ENCODE peak calls at places on chromosomes 16 and 17, in ten cellular contexts. One of them, this sample, is unnamed.

GRCh38 chr16:87586201-87586782 is 16.0 kb upstream of the JPH3 start:
- DNase-seq in nephron progenitor cell: no peak
- DNase-seq in endothelial cell: no peak
- DNase-seq in PC-3: peak; percentile 53
- DNase-seq in natural killer cell: no peak
- DNase-seq in PC-9: no peak
- DNase-seq in WTC11: no peak
- DNase-seq in A549: no peak
- DNase-seq in tibial artery: no peak
- DNase-seq in B cell: no peak
- DNase-seq in this sample: no peak

GRCh38 chr17:40071720-40072480 is 9.1 kb downstream of the THRA start:
- DNase-seq in nephron progenitor cell: no peak
- DNase-seq in endothelial cell: no peak
- DNase-seq in PC-3: no peak
- DNase-seq in natural killer cell: no peak
- DNase-seq in PC-9: peak; percentile 70
- DNase-seq in WTC11: no peak
- DNase-seq in A549: peak; percentile 91
- DNase-seq in tibial artery: peak; percentile 94
- DNase-seq in B cell: no peak
- DNase-seq in this sample: no peak

GRCh38 chr17:57935833-57936807 is 19.1 kb downstream of the CUEDC1 start:
- DNase-seq in nephron progenitor cell: peak; percentile 43
- DNase-seq in endothelial cell: peak; percentile 19
- DNase-seq in PC-3: peak; percentile 44
- DNase-seq in natural killer cell: no peak
- DNase-seq in PC-9: peak; percentile 58
- DNase-seq in WTC11: no peak
- DNase-seq in A549: no peak
- DNase-seq in tibial artery: peak; percentile 57
- DNase-seq in B cell: no peak
- DNase-seq in this sample: no peak

GRCh38 chr17:35645923-35646322 is 58.8 kb downstream of the AP2B1 start:
- DNase-seq in nephron progenitor cell: no peak
- DNase-seq in endothelial cell: no peak
- DNase-seq in PC-3: no peak
- DNase-seq in natural killer cell: no peak
- DNase-seq in PC-9: no peak
- DNase-seq in WTC11: no peak
- DNase-seq in A549: no peak
- DNase-seq in tibial artery: no peak
- DNase-seq in B cell: no peak
- DNase-seq in this sample: no peak

GRCh38 chr16:8854298-8854948 is 14.4 kb downstream of the CARHSP1 start:
- DNase-seq in nephron progenitor cell: no peak
- DNase-seq in endothelial cell: no peak
- DNase-seq in PC-3: no peak
- DNase-seq in natural killer cell: no peak
- DNase-seq in PC-9: no peak
- DNase-seq in WTC11: no peak
- DNase-seq in A549: no peak
- DNase-seq in tibial artery: peak; percentile 7
- DNase-seq in B cell: no peak
- DNase-seq in this sample: no peak

GRCh38 chr16:56273615-56274014 is 82.3 kb downstream of the GNAO1 start:
- DNase-seq in nephron progenitor cell: no peak
- DNase-seq in endothelial cell: no peak
- DNase-seq in PC-3: no peak
- DNase-seq in natural killer cell: no peak
- DNase-seq in PC-9: no peak
- DNase-seq in WTC11: no peak
- DNase-seq in A549: no peak
- DNase-seq in tibial artery: no peak
- DNase-seq in B cell: no peak
- DNase-seq in this sample: no peak

GRCh38 chr16:21683184-21683583 is 19.4 kb downstream of the OTOA start:
- DNase-seq in nephron progenitor cell: no peak
- DNase-seq in endothelial cell: no peak
- DNase-seq in PC-3: no peak
- DNase-seq in natural killer cell: no peak
- DNase-seq in PC-9: no peak
- DNase-seq in WTC11: no peak
- DNase-seq in A549: no peak
- DNase-seq in tibial artery: no peak
- DNase-seq in B cell: no peak
- DNase-seq in this sample: no peak

GRCh38 chr17:45437461-45438283 is 5.0 kb upstream of the ARHGAP27 start:
- DNase-seq in nephron progenitor cell: no peak
- DNase-seq in endothelial cell: no peak
- DNase-seq in PC-3: no peak
- DNase-seq in natural killer cell: no peak
- DNase-seq in PC-9: no peak
- DNase-seq in WTC11: no peak
- DNase-seq in A549: no peak
- DNase-seq in tibial artery: no peak
- DNase-seq in B cell: no peak
- DNase-seq in this sample: no peak

GRCh38 chr16:58125781-58126335 is 3.3 kb downstream of the CFAP20 start:
- DNase-seq in nephron progenitor cell: no peak
- DNase-seq in endothelial cell: no peak
- DNase-seq in PC-3: no peak
- DNase-seq in natural killer cell: no peak
- DNase-seq in PC-9: no peak
- DNase-seq in WTC11: no peak
- DNase-seq in A549: no peak
- DNase-seq in tibial artery: no peak
- DNase-seq in B cell: no peak
- DNase-seq in this sample: no peak

GRCh38 chr16:66878067-66878466 is 2.2 kb upstream of the PDP2 start:
- DNase-seq in nephron progenitor cell: no peak
- DNase-seq in endothelial cell: no peak
- DNase-seq in PC-3: no peak
- DNase-seq in natural killer cell: no peak
- DNase-seq in PC-9: no peak
- DNase-seq in WTC11: no peak
- DNase-seq in A549: no peak
- DNase-seq in tibial artery: no peak
- DNase-seq in B cell: no peak
- DNase-seq in this sample: no peak

GRCh38 chr16:88478115-88478514 is 25.0 kb downstream of the ZFPM1 start:
- DNase-seq in nephron progenitor cell: no peak
- DNase-seq in endothelial cell: no peak
- DNase-seq in PC-3: no peak
- DNase-seq in natural killer cell: no peak
- DNase-seq in PC-9: no peak
- DNase-seq in WTC11: no peak
- DNase-seq in A549: no peak
- DNase-seq in tibial artery: no peak
- DNase-seq in B cell: no peak
- DNase-seq in this sample: no peak

GRCh38 chr17:36755586-36755985 is 154.2 kb downstream of the MRM1 start:
- DNase-seq in nephron progenitor cell: no peak
- DNase-seq in endothelial cell: peak; percentile 34
- DNase-seq in PC-3: peak; percentile 46
- DNase-seq in natural killer cell: peak; percentile 36
- DNase-seq in PC-9: peak; percentile 37
- DNase-seq in WTC11: peak; percentile 77
- DNase-seq in A549: peak; percentile 74
- DNase-seq in tibial artery: no peak
- DNase-seq in B cell: no peak
- DNase-seq in this sample: no peak

GRCh38 chr16:5056347-5056746 is 9.4 kb downstream of the C16orf89 start:
- DNase-seq in nephron progenitor cell: peak; percentile 49
- DNase-seq in endothelial cell: peak; percentile 53
- DNase-seq in PC-3: peak; percentile 18
- DNase-seq in natural killer cell: no peak
- DNase-seq in PC-9: no peak
- DNase-seq in WTC11: peak; percentile 80
- DNase-seq in A549: peak; percentile 53
- DNase-seq in tibial artery: no peak
- DNase-seq in B cell: peak; percentile 50
- DNase-seq in this sample: no peak

GRCh38 chr16:82639666-82640336 is 13.0 kb downstream of the CDH13 start:
- DNase-seq in nephron progenitor cell: peak; percentile 75
- DNase-seq in endothelial cell: peak; percentile 76
- DNase-seq in PC-3: peak; percentile 73
- DNase-seq in natural killer cell: no peak
- DNase-seq in PC-9: peak; percentile 4
- DNase-seq in WTC11: peak; percentile 80
- DNase-seq in A549: peak; percentile 55
- DNase-seq in tibial artery: no peak
- DNase-seq in B cell: no peak
- DNase-seq in this sample: peak; percentile 56

GRCh38 chr16:82643136-82643535 is 16.4 kb downstream of the CDH13 start:
- DNase-seq in nephron progenitor cell: no peak
- DNase-seq in endothelial cell: no peak
- DNase-seq in PC-3: no peak
- DNase-seq in natural killer cell: no peak
- DNase-seq in PC-9: no peak
- DNase-seq in WTC11: no peak
- DNase-seq in A549: no peak
- DNase-seq in tibial artery: no peak
- DNase-seq in B cell: no peak
- DNase-seq in this sample: no peak

GRCh38 chr16:82639263-82639662 is 12.5 kb downstream of the CDH13 start:
- DNase-seq in nephron progenitor cell: no peak
- DNase-seq in endothelial cell: no peak
- DNase-seq in PC-3: no peak
- DNase-seq in natural killer cell: no peak
- DNase-seq in PC-9: no peak
- DNase-seq in WTC11: no peak
- DNase-seq in A549: no peak
- DNase-seq in tibial artery: no peak
- DNase-seq in B cell: no peak
- DNase-seq in this sample: no peak

GRCh38 chr16:82643936-82644630 is 17.3 kb downstream of the CDH13 start:
- DNase-seq in nephron progenitor cell: no peak
- DNase-seq in endothelial cell: no peak
- DNase-seq in PC-3: no peak
- DNase-seq in natural killer cell: no peak
- DNase-seq in PC-9: no peak
- DNase-seq in WTC11: peak; percentile 23
- DNase-seq in A549: no peak
- DNase-seq in tibial artery: no peak
- DNase-seq in B cell: no peak
- DNase-seq in this sample: no peak

GRCh38 chr16:82641336-82641984 is 14.7 kb downstream of the CDH13 start:
- DNase-seq in nephron progenitor cell: no peak
- DNase-seq in endothelial cell: no peak
- DNase-seq in PC-3: peak; percentile 47
- DNase-seq in natural killer cell: no peak
- DNase-seq in PC-9: no peak
- DNase-seq in WTC11: no peak
- DNase-seq in A549: no peak
- DNase-seq in tibial artery: no peak
- DNase-seq in B cell: no peak
- DNase-seq in this sample: no peak
- TF ChIP-seq CTCF in nephron progenitor cell: peak; percentile 16
- TF ChIP-seq CTCF in endothelial cell: no peak
- TF ChIP-seq CTCF in PC-3: peak; percentile 48
- TF ChIP-seq CTCF in natural killer cell: no peak
- TF ChIP-seq CTCF in PC-9: no peak
- TF ChIP-seq CTCF in WTC11: no peak
- TF ChIP-seq CTCF in A549: no peak
- TF ChIP-seq CTCF in tibial artery: peak; percentile 20
- TF ChIP-seq CTCF in B cell: no peak
- TF ChIP-seq CTCF in this sample: no peak

GRCh38 chr17:81711814-81712467 is at the start of gene SLC25A10:
- DNase-seq in nephron progenitor cell: peak; percentile 82
- DNase-seq in endothelial cell: peak; percentile 75
- DNase-seq in PC-3: peak; percentile 92
- DNase-seq in natural killer cell: peak; percentile 76
- DNase-seq in PC-9: peak; percentile 96
- DNase-seq in WTC11: peak; percentile 64
- DNase-seq in A549: peak; percentile 87
- DNase-seq in tibial artery: peak; percentile 53
- DNase-seq in B cell: peak; percentile 64
- DNase-seq in this sample: peak; percentile 64
- TF ChIP-seq CTCF in nephron progenitor cell: no peak
- TF ChIP-seq CTCF in endothelial cell: no peak
- TF ChIP-seq CTCF in PC-3: no peak
- TF ChIP-seq CTCF in natural killer cell: no peak
- TF ChIP-seq CTCF in PC-9: no peak
- TF ChIP-seq CTCF in WTC11: no peak
- TF ChIP-seq CTCF in A549: no peak
- TF ChIP-seq CTCF in tibial artery: peak; percentile 28
- TF ChIP-seq CTCF in B cell: peak; percentile 15
- TF ChIP-seq CTCF in this sample: no peak

GRCh38 chr17:5486206-5487124 is at the start of gene MIS12:
- DNase-seq in nephron progenitor cell: peak; percentile 94
- DNase-seq in endothelial cell: peak; percentile 89
- DNase-seq in PC-3: peak; percentile 95
- DNase-seq in natural killer cell: peak; percentile 92
- DNase-seq in PC-9: peak; percentile 97
- DNase-seq in WTC11: peak; percentile 97
- DNase-seq in A549: peak; percentile 100
- DNase-seq in tibial artery: peak; percentile 99
- DNase-seq in B cell: peak; percentile 99
- DNase-seq in this sample: peak; percentile 91
- TF ChIP-seq CTCF in nephron progenitor cell: no peak
- TF ChIP-seq CTCF in endothelial cell: no peak
- TF ChIP-seq CTCF in PC-3: no peak
- TF ChIP-seq CTCF in natural killer cell: no peak
- TF ChIP-seq CTCF in PC-9: no peak
- TF ChIP-seq CTCF in WTC11: no peak
- TF ChIP-seq CTCF in A549: no peak
- TF ChIP-seq CTCF in tibial artery: no peak
- TF ChIP-seq CTCF in B cell: no peak
- TF ChIP-seq CTCF in this sample: no peak

GRCh38 chr16:86498155-86498651 is 12.1 kb upstream of the FOXF1 start:
- DNase-seq in nephron progenitor cell: no peak
- DNase-seq in endothelial cell: no peak
- DNase-seq in PC-3: no peak
- DNase-seq in natural killer cell: no peak
- DNase-seq in PC-9: no peak
- DNase-seq in WTC11: no peak
- DNase-seq in A549: no peak
- DNase-seq in tibial artery: no peak
- DNase-seq in B cell: no peak
- DNase-seq in this sample: no peak
- TF ChIP-seq CTCF in nephron progenitor cell: no peak
- TF ChIP-seq CTCF in endothelial cell: no peak
- TF ChIP-seq CTCF in PC-3: no peak
- TF ChIP-seq CTCF in natural killer cell: no peak
- TF ChIP-seq CTCF in PC-9: no peak
- TF ChIP-seq CTCF in WTC11: no peak
- TF ChIP-seq CTCF in A549: no peak
- TF ChIP-seq CTCF in tibial artery: no peak
- TF ChIP-seq CTCF in B cell: no peak
- TF ChIP-seq CTCF in this sample: peak; percentile 15